ENCODE peak calls at places on chromosomes 3 and 15, in ten cellular contexts. One of them, this sample, is unnamed. For H3K27me3 and H3K4me1, the result is how much of the 10 kb centered on the place peaks cover.

GRCh38 chr15:98968576-98968975 is 39.0 kb downstream of the PGPEP1L start:
- DNase-seq in IMR-90: no peak
- DNase-seq in pancreas: no peak
- DNase-seq in ovary: no peak
- DNase-seq in neuronal stem cell: no peak
- DNase-seq in sigmoid colon: no peak
- DNase-seq in SJCRH30: no peak
- DNase-seq in adrenal gland: peak
- DNase-seq in psoas muscle: no peak
- DNase-seq in tibial nerve: no peak
- DNase-seq in this sample: no peak

GRCh38 chr3:115110830-115111229 is 36.3 kb downstream of the ZBTB20 start:
- DNase-seq in IMR-90: no peak
- DNase-seq in pancreas: no peak
- DNase-seq in ovary: no peak
- DNase-seq in neuronal stem cell: no peak
- DNase-seq in sigmoid colon: no peak
- DNase-seq in SJCRH30: no peak
- DNase-seq in adrenal gland: no peak
- DNase-seq in psoas muscle: no peak
- DNase-seq in tibial nerve: no peak
- DNase-seq in this sample: no peak

GRCh38 chr3:159872374-159873109 is 116.1 kb upstream of the IL12A start:
- DNase-seq in IMR-90: peak
- DNase-seq in pancreas: no peak
- DNase-seq in ovary: no peak
- DNase-seq in neuronal stem cell: no peak
- DNase-seq in sigmoid colon: no peak
- DNase-seq in SJCRH30: no peak
- DNase-seq in adrenal gland: no peak
- DNase-seq in psoas muscle: no peak
- DNase-seq in tibial nerve: no peak
- DNase-seq in this sample: no peak

GRCh38 chr3:10280571-10280970 is 12.2 kb downstream of the GHRL start:
- DNase-seq in IMR-90: no peak
- DNase-seq in pancreas: no peak
- DNase-seq in ovary: peak
- DNase-seq in neuronal stem cell: no peak
- DNase-seq in sigmoid colon: peak
- DNase-seq in SJCRH30: no peak
- DNase-seq in adrenal gland: no peak
- DNase-seq in psoas muscle: no peak
- DNase-seq in tibial nerve: no peak
- DNase-seq in this sample: no peak

GRCh38 chr15:74130089-74130848 is at the start of gene ISLR2:
- DNase-seq in IMR-90: no peak
- DNase-seq in pancreas: no peak
- DNase-seq in ovary: peak
- DNase-seq in neuronal stem cell: no peak
- DNase-seq in sigmoid colon: no peak
- DNase-seq in SJCRH30: no peak
- DNase-seq in adrenal gland: no peak
- DNase-seq in psoas muscle: peak
- DNase-seq in tibial nerve: no peak
- DNase-seq in this sample: no peak

GRCh38 chr15:77180757-77181156 is 109.8 kb upstream of the TSPAN3 start:
- DNase-seq in IMR-90: peak
- DNase-seq in pancreas: no peak
- DNase-seq in ovary: no peak
- DNase-seq in neuronal stem cell: no peak
- DNase-seq in sigmoid colon: no peak
- DNase-seq in SJCRH30: no peak
- DNase-seq in adrenal gland: no peak
- DNase-seq in psoas muscle: no peak
- DNase-seq in tibial nerve: no peak
- DNase-seq in this sample: no peak

GRCh38 chr3:29950232-29950631 is 656.2 kb upstream of the TGFBR2 start:
- DNase-seq in IMR-90: no peak
- DNase-seq in pancreas: no peak
- DNase-seq in ovary: no peak
- DNase-seq in neuronal stem cell: no peak
- DNase-seq in sigmoid colon: no peak
- DNase-seq in SJCRH30: no peak
- DNase-seq in adrenal gland: no peak
- DNase-seq in psoas muscle: no peak
- DNase-seq in tibial nerve: no peak
- DNase-seq in this sample: no peak

GRCh38 chr3:178097576-178097975 is 438.7 kb upstream of the KCNMB2 start:
- DNase-seq in IMR-90: peak
- DNase-seq in pancreas: no peak
- DNase-seq in ovary: no peak
- DNase-seq in neuronal stem cell: no peak
- DNase-seq in sigmoid colon: no peak
- DNase-seq in SJCRH30: no peak
- DNase-seq in adrenal gland: peak
- DNase-seq in psoas muscle: peak
- DNase-seq in tibial nerve: peak
- DNase-seq in this sample: no peak

GRCh38 chr15:44501768-44502366 is 35.1 kb upstream of the EIF3J start:
- DNase-seq in IMR-90: peak
- DNase-seq in pancreas: no peak
- DNase-seq in ovary: no peak
- DNase-seq in neuronal stem cell: peak
- DNase-seq in sigmoid colon: no peak
- DNase-seq in SJCRH30: no peak
- DNase-seq in adrenal gland: no peak
- DNase-seq in psoas muscle: no peak
- DNase-seq in tibial nerve: no peak
- DNase-seq in this sample: no peak

GRCh38 chr15:65939901-65940617 is 70.8 kb downstream of the RAB11A start:
- DNase-seq in IMR-90: peak
- DNase-seq in pancreas: no peak
- DNase-seq in ovary: no peak
- DNase-seq in neuronal stem cell: no peak
- DNase-seq in sigmoid colon: no peak
- DNase-seq in SJCRH30: no peak
- DNase-seq in adrenal gland: no peak
- DNase-seq in psoas muscle: no peak
- DNase-seq in tibial nerve: no peak
- DNase-seq in this sample: no peak

DNA sequence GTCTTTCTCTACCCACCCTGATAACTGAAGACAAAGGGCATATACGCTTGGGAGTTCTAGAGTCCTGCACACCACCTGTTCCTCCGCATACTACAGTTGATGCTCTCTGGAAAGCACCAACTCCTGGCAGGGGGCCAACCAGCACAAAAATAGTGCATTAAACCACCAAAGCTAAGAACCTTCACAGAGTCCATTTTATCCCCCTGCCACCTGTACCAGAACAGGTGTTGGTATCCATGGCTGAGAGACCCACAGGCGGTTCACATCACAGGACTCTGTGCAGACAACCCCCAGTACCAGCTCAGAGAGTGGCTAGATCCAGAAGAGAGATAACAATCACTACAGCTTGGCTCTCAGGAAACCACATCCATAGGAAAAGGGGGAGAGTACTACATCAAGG is 114.4 kb upstream of the POU1F1 start:
- DNase-seq in IMR-90: no peak
- DNase-seq in pancreas: no peak
- DNase-seq in ovary: no peak
- DNase-seq in neuronal stem cell: no peak
- DNase-seq in sigmoid colon: no peak
- DNase-seq in SJCRH30: peak
- DNase-seq in adrenal gland: no peak
- DNase-seq in psoas muscle: no peak
- DNase-seq in tibial nerve: no peak
- DNase-seq in this sample: no peak
- H3K27ac ChIP-seq in IMR-90: no peak
- H3K27ac ChIP-seq in pancreas: no peak
- H3K27ac ChIP-seq in ovary: no peak
- H3K27ac ChIP-seq in neuronal stem cell: no peak
- H3K27ac ChIP-seq in sigmoid colon: no peak
- H3K27ac ChIP-seq in SJCRH30: no peak
- H3K27ac ChIP-seq in adrenal gland: no peak
- H3K27ac ChIP-seq in psoas muscle: no peak
- H3K27ac ChIP-seq in tibial nerve: no peak
- H3K27ac ChIP-seq in this sample: no peak

GRCh38 chr3:185737020-185737419 is 87.8 kb downstream of the IGF2BP2 start:
- DNase-seq in IMR-90: peak
- DNase-seq in pancreas: no peak
- DNase-seq in ovary: no peak
- DNase-seq in neuronal stem cell: no peak
- DNase-seq in sigmoid colon: no peak
- DNase-seq in SJCRH30: no peak
- DNase-seq in adrenal gland: no peak
- DNase-seq in psoas muscle: no peak
- DNase-seq in tibial nerve: no peak
- DNase-seq in this sample: no peak

GRCh38 chr3:185737740-185738680 is 86.8 kb downstream of the IGF2BP2 start:
- DNase-seq in IMR-90: no peak
- DNase-seq in pancreas: no peak
- DNase-seq in ovary: no peak
- DNase-seq in neuronal stem cell: no peak
- DNase-seq in sigmoid colon: no peak
- DNase-seq in SJCRH30: no peak
- DNase-seq in adrenal gland: no peak
- DNase-seq in psoas muscle: no peak
- DNase-seq in tibial nerve: no peak
- DNase-seq in this sample: no peak

GRCh38 chr3:185739264-185739701 is 85.6 kb downstream of the IGF2BP2 start:
- DNase-seq in IMR-90: no peak
- DNase-seq in pancreas: no peak
- DNase-seq in ovary: no peak
- DNase-seq in neuronal stem cell: no peak
- DNase-seq in sigmoid colon: no peak
- DNase-seq in SJCRH30: no peak
- DNase-seq in adrenal gland: no peak
- DNase-seq in psoas muscle: no peak
- DNase-seq in tibial nerve: no peak
- DNase-seq in this sample: no peak

GRCh38 chr3:185744997-185745843 is 79.6 kb downstream of the IGF2BP2 start:
- DNase-seq in IMR-90: peak
- DNase-seq in pancreas: no peak
- DNase-seq in ovary: no peak
- DNase-seq in neuronal stem cell: no peak
- DNase-seq in sigmoid colon: no peak
- DNase-seq in SJCRH30: no peak
- DNase-seq in adrenal gland: no peak
- DNase-seq in psoas muscle: no peak
- DNase-seq in tibial nerve: no peak
- DNase-seq in this sample: peak

GRCh38 chr3:185740133-185740532 is 84.7 kb downstream of the IGF2BP2 start:
- DNase-seq in IMR-90: no peak
- DNase-seq in pancreas: no peak
- DNase-seq in ovary: no peak
- DNase-seq in neuronal stem cell: no peak
- DNase-seq in sigmoid colon: no peak
- DNase-seq in SJCRH30: no peak
- DNase-seq in adrenal gland: no peak
- DNase-seq in psoas muscle: no peak
- DNase-seq in tibial nerve: no peak
- DNase-seq in this sample: no peak
- H3K27me3 ChIP-seq in IMR-90: under half
- H3K27me3 ChIP-seq in pancreas: under half
- H3K27me3 ChIP-seq in ovary: under half
- H3K27me3 ChIP-seq in neuronal stem cell: under half
- H3K27me3 ChIP-seq in sigmoid colon: under half
- H3K27me3 ChIP-seq in SJCRH30: under half
- H3K27me3 ChIP-seq in adrenal gland: under half
- H3K27me3 ChIP-seq in psoas muscle: under half
- H3K27me3 ChIP-seq in tibial nerve: under half
- H3K27me3 ChIP-seq in this sample: under half

GRCh38 chr3:16884748-16885587 is at the start of gene PLCL2:
- DNase-seq in IMR-90: peak
- DNase-seq in pancreas: peak
- DNase-seq in ovary: peak
- DNase-seq in neuronal stem cell: peak
- DNase-seq in sigmoid colon: peak
- DNase-seq in SJCRH30: peak
- DNase-seq in adrenal gland: peak
- DNase-seq in psoas muscle: peak
- DNase-seq in tibial nerve: peak
- DNase-seq in this sample: peak

GRCh38 chr3:16885948-16886683 is 1.4 kb downstream of the PLCL2 start:
- DNase-seq in IMR-90: no peak
- DNase-seq in pancreas: no peak
- DNase-seq in ovary: no peak
- DNase-seq in neuronal stem cell: no peak
- DNase-seq in sigmoid colon: no peak
- DNase-seq in SJCRH30: no peak
- DNase-seq in adrenal gland: no peak
- DNase-seq in psoas muscle: no peak
- DNase-seq in tibial nerve: no peak
- DNase-seq in this sample: peak

GRCh38 chr3:16884084-16884747 is 539 bp upstream of the PLCL2 start:
- DNase-seq in IMR-90: peak
- DNase-seq in pancreas: peak
- DNase-seq in ovary: peak
- DNase-seq in neuronal stem cell: peak
- DNase-seq in sigmoid colon: peak
- DNase-seq in SJCRH30: no peak
- DNase-seq in adrenal gland: peak
- DNase-seq in psoas muscle: peak
- DNase-seq in tibial nerve: peak
- DNase-seq in this sample: peak

GRCh38 chr3:16887130-16887529 is 2.4 kb downstream of the PLCL2 start:
- DNase-seq in IMR-90: no peak
- DNase-seq in pancreas: no peak
- DNase-seq in ovary: no peak
- DNase-seq in neuronal stem cell: no peak
- DNase-seq in sigmoid colon: no peak
- DNase-seq in SJCRH30: no peak
- DNase-seq in adrenal gland: no peak
- DNase-seq in psoas muscle: no peak
- DNase-seq in tibial nerve: no peak
- DNase-seq in this sample: no peak

DNA sequence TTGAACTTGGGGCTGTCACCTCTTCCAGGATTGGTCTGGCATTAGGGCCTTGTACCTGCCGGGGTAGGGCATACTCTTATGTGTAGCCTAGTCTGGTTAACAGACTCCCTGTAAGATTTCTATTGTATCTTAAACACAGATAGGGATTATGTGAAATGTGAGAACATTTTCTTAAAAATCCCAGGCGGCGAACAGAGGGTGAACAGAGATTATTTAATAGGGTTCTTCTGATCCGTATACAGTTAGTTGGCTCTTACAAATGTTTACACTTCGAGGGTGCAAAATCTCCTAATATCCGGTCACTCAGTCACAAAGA is 791 bp downstream of the PLCL2 start:
- DNase-seq in IMR-90: no peak
- DNase-seq in pancreas: no peak
- DNase-seq in ovary: no peak
- DNase-seq in neuronal stem cell: no peak
- DNase-seq in sigmoid colon: no peak
- DNase-seq in SJCRH30: no peak
- DNase-seq in adrenal gland: no peak
- DNase-seq in psoas muscle: no peak
- DNase-seq in tibial nerve: no peak
- DNase-seq in this sample: no peak
- H3K4me1 ChIP-seq in IMR-90: under half
- H3K4me1 ChIP-seq in pancreas: under half
- H3K4me1 ChIP-seq in ovary: under half
- H3K4me1 ChIP-seq in neuronal stem cell: under half
- H3K4me1 ChIP-seq in sigmoid colon: under half
- H3K4me1 ChIP-seq in SJCRH30: under half
- H3K4me1 ChIP-seq in adrenal gland: under half
- H3K4me1 ChIP-seq in psoas muscle: half or more
- H3K4me1 ChIP-seq in tibial nerve: under half
- H3K4me1 ChIP-seq in this sample: under half

GRCh38 chr15:63349156-63349555 is 32.5 kb downstream of the CA12 start:
- DNase-seq in IMR-90: no peak
- DNase-seq in pancreas: peak
- DNase-seq in ovary: no peak
- DNase-seq in neuronal stem cell: no peak
- DNase-seq in sigmoid colon: no peak
- DNase-seq in SJCRH30: no peak
- DNase-seq in adrenal gland: peak
- DNase-seq in psoas muscle: no peak
- DNase-seq in tibial nerve: no peak
- DNase-seq in this sample: no peak
- H3K27ac ChIP-seq in IMR-90: no peak
- H3K27ac ChIP-seq in pancreas: peak
- H3K27ac ChIP-seq in ovary: no peak
- H3K27ac ChIP-seq in neuronal stem cell: no peak
- H3K27ac ChIP-seq in sigmoid colon: no peak
- H3K27ac ChIP-seq in SJCRH30: no peak
- H3K27ac ChIP-seq in adrenal gland: no peak
- H3K27ac ChIP-seq in psoas muscle: no peak
- H3K27ac ChIP-seq in tibial nerve: peak
- H3K27ac ChIP-seq in this sample: peak